ENCODE peak calls at places on chromosomes 3 and 15, in six cellular contexts. B is A549; Z is fibroblast of mammary gland; F is CD4-positive, alpha-beta T cell; C is astrocyte; E is astrocyte of the spinal cord. X is an unnamed sample.

GRCh38 chr15:86494475-86494874 is 414.8 kb downstream of the AGBL1 start:
- DNase-seq in Z (no peak), B (no peak), E (no peak), C (no peak), F (no peak), X (no peak)

GRCh38 chr3:160806094-160806493 is 50.1 kb downstream of the PPM1L start:
- DNase-seq in E (no peak), Z (no peak), C (no peak), B (no peak), F (no peak), X (no peak)

GRCh38 chr3:136862611-136862951 is 573 bp downstream of the NCK1 start:
- DNase-seq in B (peak), Z (peak), E (peak), C (peak), F (peak), X (peak)

GRCh38 chr15:30001592-30001991 is 81.2 kb upstream of the GOLGA8J start:
- DNase-seq in E (no peak), Z (no peak), F (no peak), B (no peak), C (no peak), X (no peak)

GRCh38 chr3:67459796-67460195 is 194.6 kb downstream of the SUCLG2 start:
- DNase-seq in B (no peak), C (no peak), Z (no peak), F (no peak), E (no peak), X (no peak)

GRCh38 chr15:87955284-87955909 is 301.1 kb downstream of the NTRK3 start:
- DNase-seq in E (no peak), F (no peak), B (no peak), C (no peak), Z (no peak), X (no peak)

GRCh38 chr3:29701326-29701983 is 420.6 kb downstream of the RBMS3 start:
- DNase-seq in F (no peak), B (no peak), C (no peak), Z (no peak), E (no peak), X (no peak)

GRCh38 chr3:194387926-194388418 is 11.1 kb downstream of the GP5 start:
- DNase-seq in Z (no peak), E (no peak), C (no peak), B (no peak), F (no peak), X (no peak)

GRCh38 chr3:4949659-4950058 is 29.6 kb upstream of the BHLHE40 start:
- DNase-seq in Z (peak), C (no peak), E (no peak), F (no peak), B (no peak), X (no peak)

GRCh38 chr15:38049876-38050275 is 115.4 kb downstream of the TMCO5A start:
- DNase-seq in C (no peak), F (no peak), Z (no peak), E (no peak), B (no peak), X (no peak)

GRCh38 chr15:56040081-56041035 is 46.9 kb upstream of the NEDD4 start:
- DNase-seq in Z (peak), F (no peak), C (peak), B (peak), E (peak), X (no peak)

GRCh38 chr15:101088788-101089578 is 162.9 kb downstream of the CHSY1 start:
- DNase-seq in C (no peak), F (peak), Z (peak), B (peak), E (peak), X (no peak)

GRCh38 chr15:80780416-80781221 is 1.4 kb downstream of the CEMIP start:
- DNase-seq in Z (peak), E (peak), B (peak), F (no peak), C (peak), X (peak)

GRCh38 chr3:115927210-115927609 is 303.9 kb downstream of the GAP43 start:
- DNase-seq in F (no peak), E (no peak), C (no peak), Z (no peak), B (no peak), X (no peak)

GRCh38 chr3:21170964-21171363 is 580.0 kb downstream of the ZNF385D start:
- DNase-seq in E (no peak), Z (peak), B (peak), F (no peak), C (no peak), X (no peak)

GRCh38 chr3:39288300-39288808 is 8.5 kb upstream of the CX3CR1 start:
- DNase-seq in C (peak), F (peak), B (peak), Z (peak), E (peak), X (no peak)

GRCh38 chr15:52486003-52486996 is 42.4 kb downstream of the MYO5A start:
- DNase-seq in F (no peak), Z (no peak), C (peak), E (peak), B (no peak), X (no peak)

GRCh38 chr15:91116379-91117067 is 16.5 kb downstream of the SV2B start:
- DNase-seq in F (no peak), Z (no peak), E (no peak), C (peak), B (no peak), X (no peak)

GRCh38 chr15:90869601-90870353 is 1.4 kb downstream of the FURIN start:
- DNase-seq in B (peak), F (no peak), Z (peak), E (peak), C (peak), X (no peak)

GRCh38 chr3:9028134-9028533 is 64.9 kb upstream of the RAD18 start:
- DNase-seq in Z (peak), F (no peak), B (no peak), E (peak), C (peak), X (peak)

GRCh38 chr3:186213946-186214345 is 105.1 kb upstream of the ETV5 start:
- DNase-seq in E (no peak), Z (peak), B (no peak), F (no peak), C (peak), X (no peak)

GRCh38 chr3:11624704-11625375 is 18.9 kb downstream of the VGLL4 start:
- DNase-seq in F (no peak), E (no peak), Z (no peak), B (no peak), C (no peak), X (no peak)

DNA sequence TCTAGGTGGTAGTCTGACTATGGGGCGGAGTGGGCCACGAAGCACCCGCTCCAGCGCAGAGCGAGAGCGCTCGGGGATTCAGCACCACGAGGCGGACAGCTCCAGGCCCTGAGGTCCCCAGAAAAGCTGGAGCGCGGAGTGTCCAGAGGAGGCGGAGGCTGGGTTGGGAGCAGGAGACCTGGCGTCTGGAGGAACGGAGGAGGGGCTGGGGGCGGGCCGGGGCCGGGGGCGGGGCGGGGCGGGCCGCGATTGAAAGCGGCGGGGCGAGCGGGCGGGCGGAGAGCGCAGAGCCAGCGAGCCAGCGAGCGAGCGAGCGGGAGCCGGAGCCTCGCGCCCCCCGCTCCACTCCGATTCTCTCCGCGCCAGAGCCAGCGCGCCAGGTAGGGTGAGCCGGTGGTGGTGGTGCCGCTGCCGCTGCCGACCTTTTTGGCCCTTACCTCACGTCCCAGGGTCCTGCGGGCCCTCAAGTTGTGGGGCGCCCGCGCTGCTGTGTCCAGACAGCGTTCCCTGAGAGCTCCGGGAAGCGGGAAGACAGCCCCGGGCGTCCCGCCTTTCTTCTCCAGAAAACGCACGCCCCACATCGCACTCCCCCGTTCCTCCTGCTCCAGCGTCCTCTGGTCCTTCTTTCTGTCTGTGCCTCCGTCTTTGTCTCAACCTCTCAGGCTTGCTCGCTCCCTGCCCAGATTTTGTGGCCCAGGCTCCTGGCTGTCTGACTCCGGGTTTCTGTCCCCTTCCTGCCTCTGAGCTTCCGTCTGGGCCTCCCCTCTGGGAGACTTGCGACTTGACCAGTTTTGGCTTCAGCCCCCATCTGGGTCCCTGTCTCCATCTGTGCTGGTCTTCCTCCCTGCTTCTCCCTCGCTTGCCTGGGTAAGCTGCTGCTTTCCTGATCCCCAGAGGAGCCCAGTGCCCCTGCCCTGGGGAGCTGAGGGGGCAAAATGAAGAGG is at the start of gene GRM2:
- DNase-seq in E (peak), B (no peak), F (no peak), C (peak), Z (peak), X (peak)
- TF ChIP-seq CTCF in E (no peak), B (no peak), F (no peak), C (no peak), Z (no peak), X (no peak)

DNA sequence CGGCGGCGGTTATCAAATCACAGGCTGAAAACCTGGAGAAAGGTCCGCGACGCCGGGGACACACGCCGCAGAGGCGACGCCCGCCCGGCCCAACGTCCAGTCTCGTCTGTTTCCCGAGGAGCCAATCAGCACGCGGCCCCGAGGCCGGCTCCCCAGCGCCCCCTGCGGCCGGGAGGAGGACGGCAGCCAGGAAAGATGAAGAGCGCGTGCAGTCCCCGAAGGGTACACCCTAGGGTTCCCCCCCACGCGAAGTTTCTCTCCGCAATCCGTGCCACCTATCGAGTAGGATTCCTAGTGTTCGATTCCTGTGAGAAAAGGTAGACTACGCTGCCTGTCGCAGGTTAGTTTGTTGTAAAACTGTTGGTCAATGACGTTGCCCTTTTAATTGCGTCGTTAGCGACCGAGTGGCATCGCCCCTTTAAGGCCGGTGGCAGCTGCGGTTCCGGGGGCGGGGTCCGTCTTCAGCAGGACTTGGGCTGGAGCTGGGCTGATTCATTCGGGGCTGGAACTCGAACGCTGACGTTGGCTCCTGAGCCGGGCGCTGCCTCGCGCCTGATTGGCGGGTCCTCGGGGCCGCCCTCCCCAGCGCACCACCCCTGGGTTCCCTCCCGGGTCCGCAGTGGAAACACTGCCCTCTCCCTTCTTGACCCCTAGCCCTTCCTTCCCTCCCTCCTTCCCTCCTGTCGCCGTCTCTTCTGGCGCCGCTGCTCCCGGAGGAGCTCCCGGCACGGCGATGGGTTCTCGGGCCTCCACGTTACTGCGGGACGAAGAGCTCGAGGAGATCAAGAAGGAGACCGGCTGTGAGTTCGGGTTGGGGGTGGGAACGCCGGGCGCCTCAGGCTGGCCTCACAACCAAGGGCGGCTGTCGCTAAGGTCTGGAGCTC is at the start of the genes CHP1 and EXD1:
- DNase-seq in F (peak), E (peak), Z (peak), B (peak), C (peak), X (peak)
- TF ChIP-seq CTCF in F (peak), E (peak), Z (peak), B (peak), C (peak), X (peak)

GRCh38 chr3:171790898-171791694 is 19.2 kb downstream of the PLD1 start:
- DNase-seq in B (no peak), Z (peak), C (peak), E (peak), F (no peak), X (no peak)

GRCh38 chr3:171790574-171790897 is 19.7 kb downstream of the PLD1 start:
- DNase-seq in C (no peak), E (no peak), B (no peak), F (no peak), Z (no peak), X (no peak)

GRCh38 chr3:171789759-171790505 is 20.4 kb downstream of the PLD1 start:
- DNase-seq in F (no peak), Z (no peak), C (no peak), E (no peak), B (no peak), X (peak)

GRCh38 chr3:171786997-171787396 is 23.3 kb downstream of the PLD1 start:
- DNase-seq in C (no peak), E (no peak), B (no peak), F (no peak), Z (no peak), X (no peak)

GRCh38 chr3:171788546-171789351 is 21.5 kb downstream of the PLD1 start:
- DNase-seq in F (no peak), B (no peak), Z (peak), E (peak), C (peak), X (peak)
- TF ChIP-seq CTCF in F (no peak), B (no peak), Z (no peak), E (peak), C (no peak), X (peak)

DNA sequence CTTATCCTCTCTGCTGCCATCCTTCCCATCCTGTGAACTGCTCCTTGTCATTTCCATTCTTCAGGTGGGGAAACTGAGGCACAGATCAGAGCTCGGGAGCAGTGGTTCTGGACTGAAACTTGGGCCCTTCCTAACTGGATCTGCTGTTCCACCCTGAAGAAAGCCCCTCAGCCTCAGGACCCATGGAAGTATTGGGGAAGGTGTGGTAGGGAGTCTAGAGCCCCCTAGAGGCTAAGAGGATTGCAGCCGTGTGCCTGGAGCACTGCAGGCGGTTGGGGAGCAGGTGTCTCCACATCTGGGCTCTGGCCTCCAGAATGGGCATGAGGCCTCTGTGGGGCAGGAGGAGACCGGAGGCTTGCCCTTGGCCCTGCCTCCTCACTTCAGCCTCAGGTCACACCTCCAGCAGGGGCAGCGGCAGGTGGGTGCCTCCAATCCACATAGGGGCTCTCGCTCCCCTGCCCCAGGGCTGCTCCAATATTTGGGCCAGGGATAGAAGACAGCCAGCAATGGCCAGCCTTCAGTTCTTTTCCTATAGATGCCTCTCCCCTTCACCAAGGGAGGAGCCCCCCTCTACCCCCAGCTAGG is 28.1 kb downstream of the DNAJB8 start:
- DNase-seq in F (no peak), Z (no peak), E (no peak), B (no peak), C (no peak), X (no peak)
- TF ChIP-seq CTCF in F (no peak), Z (peak), E (peak), B (peak), C (no peak), X (peak)

GRCh38 chr3:48090166-48090939 is 74.1 kb upstream of the MAP4 start:
- DNase-seq in F (no peak), Z (no peak), E (no peak), C (no peak), B (no peak), X (no peak)

GRCh38 chr3:48092270-48092669 is 76.1 kb upstream of the MAP4 start:
- DNase-seq in F (no peak), C (no peak), B (no peak), Z (no peak), E (no peak), X (no peak)

GRCh38 chr3:48088056-48088748 is 72.0 kb upstream of the MAP4 start:
- DNase-seq in Z (peak), E (peak), F (no peak), C (peak), B (peak), X (no peak)

GRCh38 chr3:48086736-48087470 is 70.7 kb upstream of the MAP4 start:
- DNase-seq in F (no peak), Z (peak), E (peak), B (peak), C (peak), X (no peak)

DNA sequence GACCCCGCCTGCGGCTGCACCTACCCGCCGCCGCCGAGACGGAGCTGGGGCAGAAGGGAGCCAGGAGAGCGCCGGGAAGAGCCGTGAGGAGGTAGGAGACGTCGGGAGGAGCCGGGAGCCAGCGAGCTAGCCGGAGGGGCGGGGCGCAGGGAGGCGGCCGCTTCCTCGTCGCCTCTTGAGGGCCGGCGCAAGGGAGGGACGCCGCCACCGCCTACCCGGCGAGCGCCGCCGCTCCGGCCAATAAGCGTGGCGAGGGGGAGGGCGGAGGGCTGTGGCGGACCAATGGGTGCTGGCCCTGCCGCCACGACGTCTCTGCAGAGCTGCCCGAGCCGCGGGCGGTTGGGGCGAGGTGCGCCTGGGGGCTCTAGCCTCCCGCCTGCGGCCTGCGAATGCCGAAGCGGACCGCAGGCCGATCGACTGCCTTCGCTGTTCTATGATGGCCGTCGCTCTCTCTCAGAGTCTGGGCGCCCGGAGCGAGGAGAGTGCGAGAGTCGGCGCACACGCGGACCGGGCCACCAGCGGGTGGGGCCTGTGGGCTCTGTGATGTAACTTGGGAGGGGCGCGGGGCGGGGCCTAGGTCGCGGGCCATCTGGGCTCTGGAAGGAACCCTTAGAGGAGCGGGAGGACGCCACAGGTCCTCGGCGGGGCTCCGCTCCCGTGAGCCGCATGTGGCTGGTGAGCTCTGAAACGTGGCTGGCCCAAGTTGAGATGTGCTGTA is 72.7 kb upstream of the MAP4 start:
- DNase-seq in C (peak), F (peak), E (peak), B (peak), Z (peak), X (peak)
- TF ChIP-seq CTCF in C (no peak), F (no peak), E (no peak), B (no peak), Z (no peak), X (peak)

GRCh38 chr15:63915888-63916731 is 82.4 kb upstream of the HERC1 start:
- DNase-seq in Z (no peak), C (peak), E (peak), F (no peak), B (peak), X (no peak)
- TF ChIP-seq CTCF in Z (peak), C (peak), E (peak), F (no peak), B (no peak), X (no peak)

DNA sequence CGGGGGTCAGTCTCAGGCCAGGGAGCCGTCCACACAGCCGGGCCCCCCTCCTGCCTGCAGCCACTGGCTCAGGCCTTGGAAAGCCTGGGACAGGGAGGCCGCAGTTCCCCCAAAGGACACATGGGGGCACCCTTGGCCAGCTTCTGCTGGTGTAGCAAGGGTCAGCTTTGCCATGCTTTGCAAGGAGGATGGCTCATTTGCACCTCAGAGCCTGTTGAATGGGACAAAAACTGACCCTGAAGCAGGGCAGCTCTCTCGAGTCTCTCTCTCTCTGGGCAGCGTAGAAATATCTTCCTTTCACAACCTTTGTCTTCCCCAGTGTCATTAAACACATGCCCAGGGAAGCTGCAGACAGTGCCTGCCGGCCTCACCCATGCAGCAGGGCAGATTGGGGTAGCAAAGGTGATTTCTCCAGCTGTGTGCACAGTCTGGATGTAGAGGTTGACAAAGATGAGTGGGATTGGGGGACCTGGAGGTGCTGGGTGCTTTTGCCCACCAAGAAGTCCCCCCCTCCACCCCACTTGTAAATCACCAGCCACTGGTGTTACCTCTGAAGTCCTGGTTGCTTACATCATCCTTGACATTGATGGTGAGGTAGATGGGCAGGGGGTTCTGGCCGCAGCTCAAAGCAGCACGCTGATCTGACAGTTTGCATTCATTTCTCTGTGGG is 17.4 kb upstream of the EHD4 start:
- DNase-seq in B (peak), C (peak), E (peak), F (peak), Z (peak), X (no peak)
- TF ChIP-seq CTCF in B (peak), C (peak), E (peak), F (peak), Z (peak), X (peak)

DNA sequence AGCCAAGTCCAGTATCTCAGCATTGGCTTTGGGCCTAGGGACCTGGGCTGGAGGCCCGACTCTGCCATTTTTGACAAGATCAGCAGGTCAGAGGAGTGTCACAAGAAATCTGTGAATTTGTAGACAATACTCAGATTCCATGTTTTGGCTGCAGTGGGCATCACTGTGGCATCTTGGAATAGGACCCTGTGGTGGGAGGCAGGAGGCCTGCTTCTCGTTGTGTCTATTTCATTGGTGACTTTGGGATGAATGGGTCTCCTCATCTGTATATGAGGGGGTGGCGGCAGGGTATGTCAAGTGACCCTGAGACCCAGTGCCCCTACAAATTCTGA is 3.3 kb downstream of the C15orf39 start:
- DNase-seq in C (no peak), E (no peak), Z (no peak), B (no peak), F (no peak), X (no peak)
- TF ChIP-seq CTCF in C (no peak), E (no peak), Z (no peak), B (no peak), F (peak), X (no peak)

X was measured in LNCaP clone FGC.